ENCODE peak calls at places on chromosomes 16 and 17, in five cellular contexts. D is tibial artery, Q is foreskin fibroblast, O is immature natural killer cell, K is T follicular helper cell. B is an unnamed sample.
A peak's percentile ranks its signal among the peaks of the same experiment; 100 is the strongest.

GRCh38 chr16:81451753-81452680 is 7.4 kb downstream of the CMIP start:
- DNase-seq in D (no peak), O (peak; percentile 36), K (peak; percentile 25), Q (no peak), B (no peak)

GRCh38 chr17:73711184-73711583 is 66.9 kb upstream of the SDK2 start:
- DNase-seq in D (no peak), Q (no peak), O (no peak), K (no peak), B (no peak)

GRCh38 chr17:42895185-42895555 is 5.4 kb upstream of the G6PC1 start:
- DNase-seq in O (no peak), D (peak; percentile 92), K (no peak), Q (peak; percentile 93), B (no peak)

GRCh38 chr17:5591966-5592365 is 7.7 kb upstream of the NLRP1 start:
- DNase-seq in D (no peak), K (no peak), Q (no peak), O (no peak), B (no peak)

GRCh38 chr16:89256651-89257254 is 39.2 kb downstream of the ZNF778 start:
- DNase-seq in D (no peak), K (peak; percentile 79), O (peak; percentile 73), Q (peak; percentile 90), B (peak; percentile 66)

GRCh38 chr16:75457485-75458021 is 6.9 kb downstream of the TMEM170A start:
- DNase-seq in D (no peak), O (no peak), K (no peak), Q (no peak), B (no peak)

GRCh38 chr17:19724501-19725420 is 8.4 kb upstream of the SLC47A2 start:
- DNase-seq in K (no peak), Q (peak; percentile 39), D (peak; percentile 89), O (peak; percentile 76), B (no peak)

GRCh38 chr17:6699997-6700947 is 12.9 kb downstream of the SLC13A5 start:
- DNase-seq in D (no peak), Q (no peak), O (no peak), K (no peak), B (no peak)

GRCh38 chr17:49191917-49192741 is 18.2 kb downstream of the GNGT2 start:
- DNase-seq in O (peak; percentile 92), D (peak; percentile 97), Q (peak; percentile 95), K (peak; percentile 83), B (peak; percentile 71)

GRCh38 chr17:74430706-74431567 is 951 bp upstream of the GPRC5C start:
- DNase-seq in D (peak; percentile 98), Q (no peak), K (no peak), O (no peak), B (no peak)

GRCh38 chr16:68548947-68549346 is 9.9 kb downstream of the ZFP90 start:
- DNase-seq in O (peak; percentile 40), Q (no peak), D (no peak), K (no peak), B (no peak)

GRCh38 chr16:914453-914852 is 56.3 kb downstream of the LMF1 start:
- DNase-seq in D (no peak), K (no peak), O (no peak), Q (peak; percentile 10), B (no peak)

GRCh38 chr16:878071-878784 is 77.7 kb upstream of the GNG13 start:
- DNase-seq in O (peak; percentile 4), K (no peak), D (no peak), Q (no peak), B (no peak)

GRCh38 chr16:9658157-9658556 is 524.1 kb downstream of the GRIN2A start:
- DNase-seq in D (no peak), K (no peak), Q (no peak), O (no peak), B (no peak)

GRCh38 chr17:82684207-82684903 is 14.1 kb downstream of the RAB40B start:
- DNase-seq in K (no peak), Q (no peak), D (no peak), O (no peak), B (no peak)

GRCh38 chr16:66578596-66579531 is at the start of gene CMTM2:
- DNase-seq in Q (peak; percentile 36), O (no peak), K (no peak), D (peak; percentile 70), B (no peak)

B was measured in activated gamma-delta T cell.